ENCODE peak calls at places on chromosomes 2 and 18, in six cellular contexts. H is body of pancreas; E is GM12865; Y is CD4-positive, alpha-beta T cell; M is HFF-Myc; A is DND-41. L is an unnamed sample.

GRCh38 chr2:111042772-111043771 is 77.6 kb upstream of the BCL2L11 start:
- DNase-seq in H (no peak), E (peak), Y (no peak), M (no peak), A (no peak), L (no peak)

GRCh38 chr2:27721884-27722485 is 49.5 kb upstream of the MRPL33 start:
- DNase-seq in H (no peak), E (no peak), Y (no peak), M (no peak), A (no peak), L (no peak)

GRCh38 chr2:10289891-10290290 is 12.8 kb upstream of the HPCAL1 start:
- DNase-seq in H (no peak), E (no peak), Y (no peak), M (no peak), A (no peak), L (no peak)

GRCh38 chr2:227853765-227854271 is 17.6 kb upstream of the DAW1 start:
- DNase-seq in H (no peak), E (no peak), Y (no peak), M (no peak), A (no peak), L (no peak)

GRCh38 chr2:120522151-120522751 is 176.3 kb downstream of the INHBB start:
- DNase-seq in H (no peak), E (no peak), Y (no peak), M (no peak), A (no peak), L (no peak)

GRCh38 chr2:120551540-120551939 is 184.1 kb upstream of the GLI2 start:
- DNase-seq in H (no peak), E (peak), Y (no peak), M (no peak), A (no peak), L (no peak)

GRCh38 chr2:128435576-128436497 is 117.2 kb upstream of the HS6ST1 start:
- DNase-seq in H (peak), E (no peak), Y (no peak), M (no peak), A (no peak), L (no peak)

GRCh38 chr2:15920696-15921095 is 19.7 kb upstream of the MYCN start:
- DNase-seq in H (no peak), E (no peak), Y (no peak), M (no peak), A (no peak), L (no peak)

GRCh38 chr2:45649457-45649854 is 2.0 kb upstream of the PRKCE start:
- DNase-seq in H (no peak), E (no peak), Y (no peak), M (no peak), A (no peak), L (no peak)

GRCh38 chr2:203750669-203751068 is 44.2 kb downstream of the CD28 start:
- DNase-seq in H (no peak), E (no peak), Y (no peak), M (no peak), A (no peak), L (no peak)

GRCh38 chr2:196176142-196176738 is 4.9 kb upstream of the STK17B start:
- DNase-seq in H (no peak), E (peak), Y (peak), M (no peak), A (peak), L (no peak)

GRCh38 chr2:217638031-217638430 is 364.8 kb downstream of the TNS1 start:
- DNase-seq in H (no peak), E (no peak), Y (no peak), M (no peak), A (no peak), L (no peak)

GRCh38 chr18:73708596-73708995 is 439.0 kb downstream of the FBXO15 start:
- DNase-seq in H (no peak), E (no peak), Y (no peak), M (no peak), A (no peak), L (no peak)

GRCh38 chr2:150978053-150978452 is 283.6 kb downstream of the RBM43 start:
- DNase-seq in H (no peak), E (no peak), Y (no peak), M (no peak), A (no peak), L (no peak)

GRCh38 chr2:86037141-86037794 is 68.4 kb downstream of the POLR1A start:
- DNase-seq in H (peak), E (no peak), Y (peak), M (peak), A (peak), L (no peak)

GRCh38 chr2:3596891-3597290 is 2.0 kb downstream of the COLEC11 start:
- DNase-seq in H (no peak), E (no peak), Y (no peak), M (no peak), A (no peak), L (no peak)

GRCh38 chr2:54942373-54942772 is 107.9 kb downstream of the RTN4 start:
- DNase-seq in H (no peak), E (no peak), Y (no peak), M (no peak), A (peak), L (no peak)

GRCh38 chr2:195490304-195490703 is 166.7 kb upstream of the SLC39A10 start:
- DNase-seq in H (no peak), E (no peak), Y (no peak), M (no peak), A (peak), L (no peak)

GRCh38 chr18:47528343-47528742 is 276.9 kb upstream of the SKOR2 start:
- DNase-seq in H (no peak), E (no peak), Y (no peak), M (no peak), A (no peak), L (no peak)

GRCh38 chr2:17959833-17960232 is 81.4 kb downstream of the KCNS3 start:
- DNase-seq in H (no peak), E (peak), Y (no peak), M (no peak), A (no peak), L (no peak)

GRCh38 chr2:239293450-239294430 is 107.1 kb downstream of the HDAC4 start:
- DNase-seq in H (no peak), E (peak), Y (peak), M (no peak), A (no peak), L (no peak)

GRCh38 chr18:9627642-9628041 is 13.3 kb upstream of the PPP4R1 start:
- DNase-seq in H (no peak), E (no peak), Y (no peak), M (no peak), A (no peak), L (no peak)

GRCh38 chr18:9631814-9632496 is 17.6 kb upstream of the PPP4R1 start:
- DNase-seq in H (no peak), E (no peak), Y (no peak), M (peak), A (no peak), L (no peak)

GRCh38 chr18:9629709-9630108 is 15.3 kb upstream of the PPP4R1 start:
- DNase-seq in H (no peak), E (no peak), Y (no peak), M (peak), A (no peak), L (no peak)

GRCh38 chr18:9628984-9629383 is 14.6 kb upstream of the PPP4R1 start:
- DNase-seq in H (peak), E (no peak), Y (no peak), M (no peak), A (no peak), L (no peak)

DNA sequence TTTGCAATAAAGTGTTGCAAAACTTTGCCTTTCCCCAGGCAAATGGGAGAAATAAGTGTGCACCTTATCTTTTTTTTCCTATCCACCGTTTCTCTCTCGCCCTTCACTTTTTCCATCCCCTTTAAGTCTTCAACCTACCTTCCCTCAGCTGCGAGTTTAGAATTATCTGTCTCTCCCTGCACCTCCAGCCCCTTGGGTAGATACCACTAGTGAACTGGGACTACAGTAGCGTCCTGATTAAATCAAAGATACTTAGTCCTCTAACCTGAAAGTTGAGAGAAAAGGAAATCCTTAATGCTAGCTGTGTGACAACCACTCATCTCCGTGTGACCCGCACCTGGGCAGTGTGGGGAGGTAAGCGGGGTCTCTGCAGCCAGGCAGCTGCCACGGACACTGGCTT is 16.1 kb upstream of the PPP4R1 start:
- DNase-seq in H (no peak), E (no peak), Y (no peak), M (no peak), A (no peak), L (no peak)
- TF ChIP-seq CTCF in H (no peak), E (no peak), Y (no peak), M (no peak), A (no peak), L (no peak)

GRCh38 chr2:158179660-158180059 is 78.0 kb downstream of the UPP2 start:
- DNase-seq in H (no peak), E (peak), Y (no peak), M (no peak), A (no peak), L (no peak)
- TF ChIP-seq CTCF in H (no peak), E (peak), Y (peak), M (no peak), A (peak), L (peak)

GRCh38 chr2:30147715-30148611 is 1.2 kb downstream of the YPEL5 start:
- DNase-seq in H (peak), E (peak), Y (peak), M (no peak), A (peak), L (peak)
- TF ChIP-seq CTCF in H (peak), E (peak), Y (peak), M (no peak), A (peak), L (peak)

DNA sequence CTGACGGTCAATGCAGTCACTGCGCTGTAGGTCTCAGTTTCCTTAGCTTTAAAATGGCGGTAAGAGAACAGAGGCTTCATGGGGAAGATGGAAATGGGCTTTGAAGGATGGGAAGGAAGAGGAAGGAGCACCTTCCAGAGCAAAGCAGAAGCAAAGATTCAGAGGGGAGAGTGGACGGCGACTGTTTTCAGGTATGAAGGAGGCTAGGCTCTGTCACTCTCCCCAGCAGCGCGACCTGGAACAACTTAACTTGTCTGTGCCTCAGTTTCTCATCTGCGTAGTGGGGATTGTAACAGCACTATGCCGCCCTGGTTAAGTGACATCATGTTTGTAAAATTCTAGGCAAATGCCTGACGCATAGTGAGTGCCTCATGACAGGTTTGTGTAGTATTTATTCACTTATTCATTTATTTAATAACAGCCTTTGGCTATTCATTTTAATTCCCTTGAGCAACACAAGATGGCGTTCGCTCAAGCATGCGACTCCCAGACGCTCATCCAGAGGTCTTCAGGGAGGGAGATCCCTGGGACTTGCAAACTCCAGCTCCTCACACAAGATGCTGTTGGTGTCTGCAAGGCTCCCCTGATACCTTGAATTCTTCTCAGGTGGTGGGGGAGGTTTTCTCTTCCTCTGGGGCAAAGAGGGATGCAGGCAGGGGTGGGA is 336.3 kb downstream of the DYSF start:
- DNase-seq in H (no peak), E (no peak), Y (no peak), M (no peak), A (no peak), L (no peak)
- TF ChIP-seq CTCF in H (no peak), E (no peak), Y (no peak), M (peak), A (peak), L (peak)

L was measured in progenitor cell of endocrine pancreas.